ENCODE peak calls at places on chromosomes 7 and 10, in eight cellular contexts. I is upper lobe of right lung, J is testis, K is cardiac muscle cell, C is adrenal gland, Y is body of pancreas, A is AG09309, R is sigmoid colon. Z is an unnamed sample.

GRCh38 chr7:133683182-133683454 is 430.2 kb downstream of the EXOC4 start:
- DNase-seq in I (no peak), J (no peak), K (no peak), C (no peak), Y (no peak), A (no peak), R (no peak), Z (no peak)

GRCh38 chr7:159197066-159197975 is 52.7 kb upstream of the VIPR2 start:
- DNase-seq in I (no peak), J (no peak), K (no peak), C (no peak), Y (no peak), A (no peak), R (no peak), Z (no peak)

GRCh38 chr7:22137026-22137425 is 191.3 kb upstream of the CDCA7L start:
- DNase-seq in I (no peak), J (no peak), K (no peak), C (no peak), Y (no peak), A (peak; percentile 59), R (no peak), Z (no peak)

GRCh38 chr10:3786295-3786981 is 1.4 kb upstream of the KLF6 start:
- DNase-seq in I (peak; percentile 70), J (peak; percentile 78), K (peak; percentile 45), C (peak; percentile 73), Y (peak; percentile 72), A (no peak), R (peak; percentile 74), Z (no peak)

GRCh38 chr10:120948889-120949382 is 97.8 kb downstream of the WDR11 start:
- DNase-seq in I (peak; percentile 75), J (peak; percentile 80), K (peak; percentile 85), C (peak; percentile 66), Y (peak; percentile 65), A (peak; percentile 13), R (peak; percentile 82), Z (peak; percentile 77)

GRCh38 chr10:98620503-98620902 is 173.8 kb upstream of the HPS1 start:
- DNase-seq in I (no peak), J (no peak), K (no peak), C (no peak), Y (no peak), A (no peak), R (no peak), Z (no peak)

GRCh38 chr7:69042138-69042537 is 556.1 kb upstream of the AUTS2 start:
- DNase-seq in I (no peak), J (no peak), K (no peak), C (no peak), Y (no peak), A (no peak), R (no peak), Z (no peak)

GRCh38 chr7:149196151-149196704 is 882 bp downstream of the ZNF282 start:
- DNase-seq in I (peak; percentile 41), J (peak; percentile 30), K (peak; percentile 23), C (no peak), Y (no peak), A (no peak), R (peak; percentile 53), Z (no peak)

GRCh38 chr10:92886334-92886961 is 38.1 kb downstream of the EXOC6 start:
- DNase-seq in I (no peak), J (no peak), K (no peak), C (no peak), Y (no peak), A (no peak), R (no peak), Z (no peak)

GRCh38 chr7:130493275-130493868 is 1.5 kb downstream of the MEST start:
- DNase-seq in I (no peak), J (no peak), K (no peak), C (no peak), Y (no peak), A (no peak), R (no peak), Z (no peak)

GRCh38 chr7:139752600-139752999 is 25.2 kb downstream of the HIPK2 start:
- DNase-seq in I (no peak), J (no peak), K (no peak), C (no peak), Y (no peak), A (no peak), R (no peak), Z (no peak)

GRCh38 chr7:128944487-128945236 is 6.9 kb downstream of the IRF5 start:
- DNase-seq in I (no peak), J (no peak), K (no peak), C (no peak), Y (no peak), A (no peak), R (no peak), Z (no peak)

GRCh38 chr7:128941323-128941890 is 3.7 kb downstream of the IRF5 start:
- DNase-seq in I (no peak), J (no peak), K (no peak), C (no peak), Y (no peak), A (no peak), R (no peak), Z (no peak)

GRCh38 chr7:128939861-128940410 is 2.2 kb downstream of the IRF5 start:
- DNase-seq in I (peak; percentile 70), J (no peak), K (no peak), C (no peak), Y (no peak), A (no peak), R (no peak), Z (no peak)

GRCh38 chr7:128940494-128941322 is 3.0 kb downstream of the IRF5 start:
- DNase-seq in I (peak; percentile 88), J (no peak), K (no peak), C (no peak), Y (no peak), A (no peak), R (peak; percentile 69), Z (no peak)

GRCh38 chr7:128941946-128942526 is 4.3 kb downstream of the IRF5 start:
- DNase-seq in I (peak; percentile 58), J (no peak), K (no peak), C (no peak), Y (no peak), A (no peak), R (no peak), Z (no peak)
- H3K4me3 ChIP-seq in I (no peak overlapping the region), J (no peak overlapping the region), K (no peak overlapping the region), C (no peak overlapping the region), Y (no peak overlapping the region), A (no peak overlapping the region), R (no peak overlapping the region), Z (no peak overlapping the region)

GRCh38 chr7:115561341-115562110 is 469.0 kb downstream of the TFEC start:
- DNase-seq in I (no peak), J (peak; percentile 29), K (no peak), C (no peak), Y (no peak), A (peak; percentile 94), R (no peak), Z (no peak)
- H3K4me3 ChIP-seq in I (no peak overlapping the region), J (no peak overlapping the region), K (no peak overlapping the region), C (no peak overlapping the region), Y (no peak overlapping the region), A (no peak overlapping the region), R (no peak overlapping the region), Z (no peak overlapping the region)

DNA sequence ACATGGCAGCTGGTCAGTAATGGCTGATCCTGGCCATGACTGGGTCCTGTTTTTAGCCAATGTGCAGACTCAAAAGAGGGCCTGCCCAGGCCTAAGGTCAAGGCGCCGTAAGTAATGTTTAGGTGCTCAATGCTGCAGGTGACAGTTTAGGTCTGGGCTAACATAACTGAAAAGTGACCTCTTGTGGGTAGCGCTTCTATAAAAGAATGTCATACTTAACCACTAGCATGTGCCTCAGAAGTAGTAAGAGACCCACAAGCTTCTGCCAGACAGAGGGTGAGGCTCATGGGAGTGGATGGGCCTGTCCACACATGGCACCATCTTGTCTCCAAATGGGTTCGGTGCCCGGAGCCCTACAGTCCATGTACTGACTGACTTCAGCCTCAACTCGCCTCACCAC is 90.5 kb upstream of the GSDME start:
- DNase-seq in I (no peak), J (no peak), K (no peak), C (no peak), Y (no peak), A (no peak), R (no peak), Z (no peak)
- H3K4me3 ChIP-seq in I (no peak overlapping the region), J (no peak overlapping the region), K (no peak overlapping the region), C (no peak overlapping the region), Y (no peak overlapping the region), A (no peak overlapping the region), R (no peak overlapping the region), Z (no peak overlapping the region)

GRCh38 chr10:77638766-77639101 is 1.1 kb upstream of the KCNMA1 start:
- DNase-seq in I (no peak), J (no peak), K (no peak), C (no peak), Y (no peak), A (no peak), R (no peak), Z (no peak)
- H3K4me3 ChIP-seq in I (peak overlapping the region; percentile 23), J (peak overlapping the region; percentile 43), K (peak overlapping the region; percentile 70), C (no peak overlapping the region), Y (no peak overlapping the region), A (peak overlapping the region; percentile 79), R (peak overlapping the region; percentile 76), Z (peak overlapping the region; percentile 51)

GRCh38 chr10:133337079-133337725 is 506 bp upstream of the CALY start:
- DNase-seq in I (no peak), J (no peak), K (no peak), C (no peak), Y (no peak), A (no peak), R (no peak), Z (no peak)

GRCh38 chr10:133338080-133339071 is 1.7 kb upstream of the CALY start:
- DNase-seq in I (no peak), J (no peak), K (no peak), C (no peak), Y (no peak), A (no peak), R (no peak), Z (no peak)

GRCh38 chr10:133334495-133335237 is 2.0 kb downstream of the CALY start:
- DNase-seq in I (peak; percentile 68), J (no peak), K (no peak), C (no peak), Y (no peak), A (no peak), R (no peak), Z (no peak)

GRCh38 chr10:133335238-133336122 is 1.2 kb downstream of the CALY start:
- DNase-seq in I (peak; percentile 76), J (peak; percentile 82), K (no peak), C (peak; percentile 58), Y (peak; percentile 55), A (no peak), R (no peak), Z (no peak)

GRCh38 chr10:133336131-133337078 is at the start of gene CALY:
- DNase-seq in I (peak; percentile 77), J (peak; percentile 79), K (peak; percentile 23), C (no peak), Y (no peak), A (no peak), R (no peak), Z (peak; percentile 66)
- H3K4me3 ChIP-seq in I (peak within 1 kb of the TSS; percentile 32), J (peak within 1 kb of the TSS; percentile 39), K (no peak within 1 kb of the TSS), C (no peak within 1 kb of the TSS), Y (no peak within 1 kb of the TSS), A (peak within 1 kb of the TSS; percentile 29), R (peak within 1 kb of the TSS; percentile 44), Z (no peak within 1 kb of the TSS)

Z was measured in BE2C.